ENCODE peak calls at places on chromosomes 16 and 17, in five cellular contexts. X, I, K, E and Q are unnamed samples.

GRCh38 chr16:28992496-28992895 is 7.6 kb downstream of the LAT start:
- DNase-seq in X (no peak), E (no peak), I (no peak), K (no peak), Q (no peak)

GRCh38 chr16:1137604-1138003 is 15.3 kb upstream of the CACNA1H start:
- DNase-seq in X (no peak), K (no peak), E (no peak), I (no peak), Q (no peak)

GRCh38 chr16:69847643-69848042 is 85.5 kb downstream of the WWP2 start:
- DNase-seq in X (no peak), E (no peak), I (no peak), K (no peak), Q (no peak)

GRCh38 chr16:70160821-70161220 is 12.8 kb upstream of the CLEC18C start:
- DNase-seq in K (no peak), X (no peak), E (no peak), I (peak; percentile 64), Q (peak; percentile 44)

GRCh38 chr17:67238976-67239375 is 6.0 kb downstream of the HELZ start:
- DNase-seq in K (no peak), I (no peak), X (no peak), E (no peak), Q (no peak)

GRCh38 chr17:17191346-17191792 is 14.8 kb downstream of the PLD6 start:
- DNase-seq in K (no peak), E (no peak), I (no peak), X (no peak), Q (no peak)

GRCh38 chr16:50535506-50536257 is 12.5 kb upstream of the NKD1 start:
- DNase-seq in K (no peak), X (no peak), I (no peak), E (no peak), Q (peak; percentile 91)

GRCh38 chr17:17835415-17836249 is 1.2 kb downstream of the SREBF1 start:
- DNase-seq in I (no peak), K (no peak), E (no peak), X (no peak), Q (no peak)

GRCh38 chr16:72664122-72664479 is 383.8 kb downstream of the ZFHX3 start:
- DNase-seq in E (no peak), X (no peak), I (no peak), K (no peak), Q (no peak)

GRCh38 chr16:29995330-29995910 is at the start of gene HIRIP3:
- DNase-seq in X (peak; percentile 90), E (peak; percentile 91), K (peak; percentile 85), I (peak; percentile 95), Q (no peak)

GRCh38 chr16:89805136-89805905 is 11.1 kb downstream of the FANCA start:
- DNase-seq in X (no peak), K (no peak), I (no peak), E (no peak), Q (no peak)

GRCh38 chr16:65634291-65634690 is 512.4 kb upstream of the CDH11 start:
- DNase-seq in K (no peak), X (no peak), E (no peak), I (no peak), Q (no peak)

GRCh38 chr16:23801387-23801786 is 34.4 kb upstream of the PRKCB start:
- DNase-seq in E (peak; percentile 90), K (peak; percentile 57), X (peak; percentile 85), I (peak; percentile 91), Q (no peak)

GRCh38 chr17:20063665-20064648 is 54.8 kb downstream of the SPECC1 start:
- DNase-seq in K (peak; percentile 66), X (peak; percentile 48), E (peak; percentile 54), I (no peak), Q (no peak)

GRCh38 chr16:88983157-88983556 is 6.2 kb upstream of the CBFA2T3 start:
- DNase-seq in K (no peak), E (no peak), X (no peak), I (no peak), Q (no peak)

GRCh38 chr16:4376126-4376819 is 4.6 kb downstream of the VASN start:
- DNase-seq in K (peak; percentile 71), E (peak; percentile 76), I (peak; percentile 77), X (peak; percentile 96), Q (no peak)

GRCh38 chr17:47873200-47874090 is 22.5 kb upstream of the SP6 start:
- DNase-seq in X (no peak), K (no peak), E (no peak), I (peak; percentile 18), Q (no peak)

GRCh38 chr16:2770057-2770780 is 6.9 kb downstream of the ELOB start:
- DNase-seq in I (peak; percentile 69), K (no peak), X (no peak), E (no peak), Q (no peak)
- TF ChIP-seq POLR2AphosphoS5 in I (peak; percentile 79), K (no peak), X (no peak), E (no peak), Q (no peak)

GRCh38 chr17:77322534-77323412 is 182.0 kb downstream of the SEC14L1 start:
- DNase-seq in I (peak; percentile 86), E (peak; percentile 72), X (peak; percentile 76), K (peak; percentile 68), Q (no peak)

GRCh38 chr17:77325537-77325825 is 184.7 kb downstream of the SEC14L1 start:
- DNase-seq in E (no peak), K (no peak), I (no peak), X (no peak), Q (no peak)

GRCh38 chr17:77324227-77324626 is 183.5 kb downstream of the SEC14L1 start:
- DNase-seq in E (no peak), X (peak; percentile 21), K (peak; percentile 3), I (peak; percentile 63), Q (peak; percentile 85)

GRCh38 chr17:77322284-77322533 is 181.4 kb downstream of the SEC14L1 start:
- DNase-seq in E (no peak), X (no peak), K (no peak), I (no peak), Q (no peak)

DNA sequence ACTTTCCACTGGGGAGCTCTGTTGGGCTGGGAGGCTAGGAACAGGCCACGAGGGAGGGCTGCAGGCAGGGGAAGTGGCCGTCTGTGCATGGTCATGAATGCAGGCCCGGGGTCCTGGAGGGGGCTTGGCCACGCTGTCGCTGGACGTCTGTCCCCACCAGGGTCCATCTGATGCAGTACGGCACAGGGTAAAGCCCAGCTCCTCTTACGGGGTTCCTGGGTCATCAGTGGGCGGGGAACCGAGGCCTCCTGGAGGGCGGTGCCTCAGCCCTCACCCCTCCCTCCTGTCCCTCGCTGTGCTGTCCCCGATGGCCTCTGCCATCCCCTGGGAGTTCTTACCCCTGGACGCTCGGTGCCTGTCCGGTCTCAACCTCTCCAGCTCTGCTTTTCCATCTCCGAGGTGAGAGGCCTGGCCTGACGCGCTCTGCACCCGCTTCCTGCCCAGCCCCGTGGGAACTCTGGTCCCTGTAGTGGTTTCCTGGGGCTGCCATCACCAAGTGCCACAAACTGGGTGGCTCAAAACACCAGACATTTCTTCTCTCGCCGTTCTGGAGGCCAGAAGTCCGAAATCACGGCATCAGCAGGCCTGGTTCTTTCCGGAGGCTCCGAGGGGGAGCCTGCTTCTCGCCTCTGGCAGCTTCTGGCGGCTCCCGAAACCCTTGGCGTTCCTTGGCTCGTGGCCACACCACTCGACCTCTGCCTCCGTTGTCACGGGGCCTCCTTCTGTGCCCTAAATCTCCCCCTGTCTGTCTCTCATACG is 182.8 kb downstream of the SEC14L1 start:
- DNase-seq in I (peak; percentile 85), K (peak; percentile 50), E (peak; percentile 33), X (peak; percentile 38), Q (no peak)
- TF ChIP-seq POLR2AphosphoS5 in I (peak; percentile 69), K (no peak), E (no peak), X (no peak), Q (no peak)

GRCh38 chr16:31199430-31200041 is 3.0 kb downstream of the PYCARD start:
- DNase-seq in X (no peak), K (no peak), E (no peak), I (peak; percentile 38), Q (no peak)

GRCh38 chr16:31200821-31201510 is 1.6 kb downstream of the PYCARD start:
- DNase-seq in E (no peak), K (no peak), I (peak; percentile 74), X (no peak), Q (no peak)

GRCh38 chr16:31201511-31202401 is 804 bp downstream of the PYCARD start:
- DNase-seq in I (peak; percentile 90), K (no peak), E (peak; percentile 85), X (peak; percentile 47), Q (no peak)

GRCh38 chr16:31196324-31197088 is 6.1 kb downstream of the PYCARD start:
- DNase-seq in I (peak; percentile 77), X (no peak), E (no peak), K (no peak), Q (no peak)

GRCh38 chr16:31198207-31198882 is 4.2 kb downstream of the PYCARD start:
- DNase-seq in K (no peak), E (no peak), I (peak; percentile 49), X (no peak), Q (no peak)
- TF ChIP-seq POLR2AphosphoS5 in K (no peak), E (no peak), I (peak; percentile 13), X (no peak), Q (no peak)

DNA sequence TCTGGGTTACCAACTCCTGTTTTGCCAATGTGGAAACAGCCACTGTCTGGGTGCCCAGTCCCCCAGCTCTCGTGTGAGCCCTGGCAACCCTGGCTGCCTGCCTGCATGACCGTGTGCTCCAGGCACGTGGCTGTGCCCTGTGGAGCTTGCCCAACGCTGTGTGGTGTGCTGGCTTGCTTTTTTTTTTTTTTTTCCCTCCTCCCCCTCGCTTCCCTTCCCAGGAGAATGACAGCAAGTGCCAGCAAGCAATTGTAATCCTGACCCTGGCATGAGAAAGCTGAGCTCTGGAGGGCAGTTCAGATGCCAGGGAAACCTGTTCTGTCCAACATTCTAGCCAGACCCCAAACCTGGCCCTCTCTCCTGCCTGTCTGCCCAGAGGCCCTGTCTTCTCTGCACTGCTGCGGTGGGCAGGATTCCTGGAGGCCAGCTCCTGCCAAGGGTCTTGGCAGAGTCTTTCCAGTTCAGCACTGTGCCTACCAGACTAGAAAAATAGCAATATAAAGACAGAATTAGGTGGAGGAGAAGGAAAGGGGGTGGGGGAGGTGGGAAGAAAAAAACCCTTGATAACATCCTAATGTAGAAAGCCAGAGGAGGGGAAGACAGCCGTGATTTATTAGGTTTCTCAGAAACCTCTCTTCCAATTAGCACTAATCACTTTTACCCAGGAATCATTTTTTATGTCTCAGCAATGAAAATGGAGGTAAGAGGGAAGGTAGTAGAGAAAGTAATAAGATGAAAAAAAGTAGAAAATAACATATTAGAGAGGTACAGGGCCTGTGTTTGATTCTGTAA is 9.0 kb downstream of the HLF start:
- DNase-seq in X (peak; percentile 84), E (peak; percentile 34), I (no peak), K (no peak), Q (no peak)
- TF ChIP-seq POLR2AphosphoS5 in X (peak; percentile 23), E (peak; percentile 6), I (peak; percentile 77), K (peak; percentile 64), Q (peak; percentile 70)